ENCODE peak calls at places on chromosomes 6 and 20, in eight cellular contexts. One of them, this sample, is unnamed.

GRCh38 chr6:3037578-3038365 is 30.5 kb upstream of the RIPK1 start:
- DNase-seq in breast epithelium: no peak
- DNase-seq in K562: no peak
- DNase-seq in prostate gland: no peak
- DNase-seq in uterus: no peak
- DNase-seq in tibial nerve: no peak
- DNase-seq in A549: no peak
- DNase-seq in NB4: no peak
- DNase-seq in this sample: no peak

GRCh38 chr20:53734006-53734688 is 140.5 kb upstream of the ZNF217 start:
- DNase-seq in breast epithelium: no peak
- DNase-seq in K562: no peak
- DNase-seq in prostate gland: no peak
- DNase-seq in uterus: no peak
- DNase-seq in tibial nerve: no peak
- DNase-seq in A549: no peak
- DNase-seq in NB4: no peak
- DNase-seq in this sample: no peak

GRCh38 chr6:43924222-43924702 is 154.3 kb downstream of the VEGFA start:
- DNase-seq in breast epithelium: peak; percentile 33
- DNase-seq in K562: no peak
- DNase-seq in prostate gland: no peak
- DNase-seq in uterus: no peak
- DNase-seq in tibial nerve: no peak
- DNase-seq in A549: no peak
- DNase-seq in NB4: peak; percentile 96
- DNase-seq in this sample: peak; percentile 53

GRCh38 chr6:89411269-89412070 is 603 bp downstream of the RRAGD start:
- DNase-seq in breast epithelium: peak; percentile 52
- DNase-seq in K562: no peak
- DNase-seq in prostate gland: no peak
- DNase-seq in uterus: peak; percentile 25
- DNase-seq in tibial nerve: no peak
- DNase-seq in A549: no peak
- DNase-seq in NB4: peak; percentile 86
- DNase-seq in this sample: no peak

GRCh38 chr6:6631053-6631452 is 42.5 kb downstream of the LY86 start:
- DNase-seq in breast epithelium: no peak
- DNase-seq in K562: no peak
- DNase-seq in prostate gland: no peak
- DNase-seq in uterus: no peak
- DNase-seq in tibial nerve: no peak
- DNase-seq in A549: no peak
- DNase-seq in NB4: no peak
- DNase-seq in this sample: no peak

GRCh38 chr20:47790032-47790965 is 5.0 kb upstream of the SULF2 start:
- DNase-seq in breast epithelium: no peak
- DNase-seq in K562: no peak
- DNase-seq in prostate gland: no peak
- DNase-seq in uterus: peak; percentile 38
- DNase-seq in tibial nerve: no peak
- DNase-seq in A549: no peak
- DNase-seq in NB4: no peak
- DNase-seq in this sample: no peak

GRCh38 chr20:40768105-40768504 is 79.1 kb upstream of the MAFB start:
- DNase-seq in breast epithelium: no peak
- DNase-seq in K562: no peak
- DNase-seq in prostate gland: no peak
- DNase-seq in uterus: no peak
- DNase-seq in tibial nerve: no peak
- DNase-seq in A549: no peak
- DNase-seq in NB4: no peak
- DNase-seq in this sample: no peak

GRCh38 chr6:108222064-108222463 is 38.8 kb downstream of the SNX3 start:
- DNase-seq in breast epithelium: no peak
- DNase-seq in K562: no peak
- DNase-seq in prostate gland: no peak
- DNase-seq in uterus: no peak
- DNase-seq in tibial nerve: no peak
- DNase-seq in A549: no peak
- DNase-seq in NB4: no peak
- DNase-seq in this sample: no peak

GRCh38 chr6:29967379-29968010 is 25.2 kb downstream of the HLA-A start:
- DNase-seq in breast epithelium: no peak
- DNase-seq in K562: peak; percentile 96
- DNase-seq in prostate gland: no peak
- DNase-seq in uterus: no peak
- DNase-seq in tibial nerve: no peak
- DNase-seq in A549: no peak
- DNase-seq in NB4: peak; percentile 23
- DNase-seq in this sample: no peak

GRCh38 chr6:29968130-29968529 is 25.8 kb downstream of the HLA-A start:
- DNase-seq in breast epithelium: no peak
- DNase-seq in K562: no peak
- DNase-seq in prostate gland: no peak
- DNase-seq in uterus: no peak
- DNase-seq in tibial nerve: no peak
- DNase-seq in A549: no peak
- DNase-seq in NB4: no peak
- DNase-seq in this sample: peak; percentile 15

GRCh38 chr6:29964553-29964903 is 22.2 kb downstream of the HLA-A start:
- DNase-seq in breast epithelium: no peak
- DNase-seq in K562: no peak
- DNase-seq in prostate gland: no peak
- DNase-seq in uterus: no peak
- DNase-seq in tibial nerve: no peak
- DNase-seq in A549: no peak
- DNase-seq in NB4: no peak
- DNase-seq in this sample: no peak

GRCh38 chr6:29965873-29966601 is 23.7 kb downstream of the HLA-A start:
- DNase-seq in breast epithelium: peak; percentile 67
- DNase-seq in K562: peak; percentile 82
- DNase-seq in prostate gland: peak; percentile 57
- DNase-seq in uterus: peak; percentile 75
- DNase-seq in tibial nerve: peak; percentile 74
- DNase-seq in A549: peak; percentile 31
- DNase-seq in NB4: peak; percentile 97
- DNase-seq in this sample: peak; percentile 65

DNA sequence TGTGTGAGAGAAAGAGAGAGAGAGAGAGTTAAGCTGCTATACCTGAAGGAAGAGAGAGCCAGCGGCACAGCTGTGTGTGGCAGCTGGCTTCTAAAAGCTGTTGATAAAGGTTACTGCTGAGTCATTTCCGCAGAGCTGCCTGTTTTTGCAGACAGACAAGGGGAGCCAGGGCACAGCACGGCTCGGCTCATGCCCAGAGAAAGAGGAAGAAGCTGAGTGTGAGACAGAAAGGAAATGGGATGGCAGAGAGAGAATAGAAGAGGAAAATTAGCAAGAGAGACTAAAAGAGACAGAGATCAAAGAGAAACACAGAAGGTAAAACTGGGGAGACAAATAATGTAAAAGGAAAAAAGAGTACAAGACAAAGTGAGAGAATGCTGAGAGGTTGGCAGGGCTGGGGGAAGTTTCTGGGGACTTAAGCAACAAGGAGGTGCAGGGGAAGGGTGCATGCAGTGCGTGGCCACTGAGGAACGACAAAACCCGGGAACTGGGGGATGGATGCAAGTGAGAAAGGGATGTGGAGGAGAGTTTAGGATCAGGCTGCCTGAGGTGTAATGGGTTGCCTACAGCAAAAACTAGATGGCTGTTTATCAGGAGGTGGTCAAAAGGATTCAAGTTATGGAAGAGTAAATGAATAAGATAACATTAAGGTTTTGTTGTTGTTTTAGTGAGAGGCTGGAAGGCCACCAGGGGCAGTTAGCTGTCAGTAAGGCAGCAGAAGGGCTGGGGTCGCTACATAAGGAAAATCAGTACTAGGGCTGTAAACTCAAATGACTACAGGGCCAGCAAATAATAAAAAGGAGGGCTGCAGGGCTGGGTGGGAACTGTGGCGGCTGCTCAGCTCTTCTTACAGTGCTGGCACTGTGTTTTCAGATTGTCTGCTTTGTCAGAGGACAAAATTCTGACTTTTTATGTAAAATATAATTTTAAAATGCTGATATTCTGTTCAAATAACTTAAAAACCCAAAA is 22.9 kb downstream of the HLA-A start:
- DNase-seq in breast epithelium: no peak
- DNase-seq in K562: peak; percentile 98
- DNase-seq in prostate gland: peak; percentile 83
- DNase-seq in uterus: peak; percentile 50
- DNase-seq in tibial nerve: peak; percentile 61
- DNase-seq in A549: peak; percentile 46
- DNase-seq in NB4: peak; percentile 98
- DNase-seq in this sample: peak; percentile 61
- TF ChIP-seq POLR2A in breast epithelium: no peak
- TF ChIP-seq POLR2A in K562: peak; percentile 97
- TF ChIP-seq POLR2A in prostate gland: peak; percentile 42
- TF ChIP-seq POLR2A in uterus: no peak
- TF ChIP-seq POLR2A in tibial nerve: no peak
- TF ChIP-seq POLR2A in A549: peak; percentile 23
- TF ChIP-seq POLR2A in NB4: no peak
- TF ChIP-seq POLR2A in this sample: no peak

DNA sequence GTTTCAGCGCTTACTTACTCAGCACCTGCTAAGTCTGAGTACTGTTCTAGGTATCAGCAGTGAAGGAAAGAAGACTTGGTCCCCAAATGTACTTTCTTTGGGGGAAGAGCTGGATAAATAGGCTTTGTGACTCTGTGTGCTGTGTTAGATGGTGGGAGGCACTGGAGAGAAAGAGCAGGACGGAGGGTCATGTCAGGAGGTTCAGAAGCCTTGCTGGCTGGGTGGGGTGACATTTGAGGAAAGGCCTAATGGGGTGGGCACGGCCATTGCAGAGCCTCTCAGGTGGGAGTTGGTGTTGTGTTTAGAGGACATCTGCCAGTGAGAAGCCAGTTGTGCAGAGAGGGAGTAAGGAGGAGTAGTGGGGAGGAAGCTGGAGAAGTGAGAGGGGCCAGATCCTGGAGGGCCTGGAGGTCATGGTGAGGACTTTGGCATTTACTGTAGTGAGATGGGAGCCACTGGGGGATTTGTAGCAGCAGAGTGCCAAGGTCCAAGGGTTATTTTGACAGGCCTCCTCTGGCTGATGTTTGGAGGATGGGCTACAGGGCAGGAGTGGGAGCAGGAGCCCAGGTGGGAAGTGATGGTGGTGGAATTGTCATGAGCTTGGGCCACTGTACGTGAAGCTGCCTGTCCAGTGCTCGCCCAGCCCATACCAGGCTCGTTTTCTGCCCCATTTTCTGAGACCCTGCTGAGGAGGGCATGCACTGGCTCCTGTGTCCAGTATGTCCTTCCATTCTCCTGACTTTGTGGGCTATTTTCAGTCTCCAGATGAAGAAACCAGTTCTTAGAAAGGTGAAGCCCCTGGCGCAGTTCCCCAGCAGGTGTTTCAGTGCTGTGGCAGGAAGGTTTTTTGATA is 886 bp downstream of the SDCBP2 start:
- DNase-seq in breast epithelium: no peak
- DNase-seq in K562: no peak
- DNase-seq in prostate gland: no peak
- DNase-seq in uterus: no peak
- DNase-seq in tibial nerve: no peak
- DNase-seq in A549: no peak
- DNase-seq in NB4: no peak
- DNase-seq in this sample: no peak
- TF ChIP-seq POLR2A in breast epithelium: no peak
- TF ChIP-seq POLR2A in K562: no peak
- TF ChIP-seq POLR2A in prostate gland: no peak
- TF ChIP-seq POLR2A in uterus: no peak
- TF ChIP-seq POLR2A in tibial nerve: no peak
- TF ChIP-seq POLR2A in A549: no peak
- TF ChIP-seq POLR2A in NB4: no peak
- TF ChIP-seq POLR2A in this sample: no peak

GRCh38 chr20:546353-546752 is 2.8 kb upstream of the CSNK2A1 start:
- DNase-seq in breast epithelium: no peak
- DNase-seq in K562: no peak
- DNase-seq in prostate gland: no peak
- DNase-seq in uterus: no peak
- DNase-seq in tibial nerve: no peak
- DNase-seq in A549: no peak
- DNase-seq in NB4: no peak
- DNase-seq in this sample: no peak

GRCh38 chr20:542777-543368 is 717 bp downstream of the CSNK2A1 start:
- DNase-seq in breast epithelium: no peak
- DNase-seq in K562: peak; percentile 48
- DNase-seq in prostate gland: no peak
- DNase-seq in uterus: peak; percentile 26
- DNase-seq in tibial nerve: no peak
- DNase-seq in A549: peak; percentile 63
- DNase-seq in NB4: peak; percentile 58
- DNase-seq in this sample: peak; percentile 16

GRCh38 chr20:544153-544725 is 649 bp upstream of the CSNK2A1 start:
- DNase-seq in breast epithelium: no peak
- DNase-seq in K562: peak; percentile 27
- DNase-seq in prostate gland: no peak
- DNase-seq in uterus: no peak
- DNase-seq in tibial nerve: no peak
- DNase-seq in A549: no peak
- DNase-seq in NB4: no peak
- DNase-seq in this sample: no peak

GRCh38 chr20:540391-541201 is 3.0 kb downstream of the CSNK2A1 start:
- DNase-seq in breast epithelium: no peak
- DNase-seq in K562: no peak
- DNase-seq in prostate gland: no peak
- DNase-seq in uterus: no peak
- DNase-seq in tibial nerve: no peak
- DNase-seq in A549: no peak
- DNase-seq in NB4: peak; percentile 32
- DNase-seq in this sample: no peak

DNA sequence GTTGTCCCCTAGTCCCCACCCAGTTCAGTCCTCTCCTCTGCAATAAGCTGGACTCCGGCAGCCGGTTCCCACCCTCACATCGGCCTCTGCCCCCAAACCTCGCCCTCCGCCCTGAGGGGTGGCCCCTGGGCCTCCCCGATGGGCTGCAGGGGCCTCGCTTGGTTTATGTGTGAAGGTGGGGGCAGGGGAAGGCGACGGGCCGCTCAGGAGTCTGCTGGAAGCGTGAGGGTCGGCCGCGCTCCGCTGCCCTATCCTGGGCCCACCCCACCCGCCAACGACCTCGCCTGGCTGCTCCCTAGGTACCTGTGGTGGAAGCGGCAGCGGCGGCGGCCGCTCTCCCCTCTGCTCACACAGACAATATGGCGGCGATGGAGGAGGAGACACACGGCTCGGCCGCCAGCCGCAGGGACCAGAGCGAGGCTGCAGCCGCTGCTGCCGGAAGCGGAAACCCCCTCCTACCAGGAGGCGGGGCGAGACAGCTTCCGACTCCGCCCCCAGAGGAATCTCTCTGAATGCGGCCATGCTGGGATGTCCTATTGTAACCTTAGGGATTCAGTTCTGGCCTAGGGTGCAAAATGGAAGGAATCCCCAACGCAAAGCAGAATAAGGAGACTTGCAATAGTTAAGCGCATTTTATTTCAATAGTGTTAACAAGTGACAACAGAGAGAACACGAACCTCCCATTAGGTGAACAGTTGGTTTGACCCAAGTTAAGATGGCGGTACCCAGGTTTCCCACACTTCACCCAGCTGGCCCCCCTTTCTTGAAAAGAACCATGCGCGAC is at the start of gene CSNK2A1:
- DNase-seq in breast epithelium: peak; percentile 92
- DNase-seq in K562: peak; percentile 94
- DNase-seq in prostate gland: peak; percentile 92
- DNase-seq in uterus: peak; percentile 97
- DNase-seq in tibial nerve: peak; percentile 92
- DNase-seq in A549: peak; percentile 97
- DNase-seq in NB4: peak; percentile 97
- DNase-seq in this sample: peak; percentile 80
- TF ChIP-seq POLR2A in breast epithelium: peak; percentile 54
- TF ChIP-seq POLR2A in K562: peak; percentile 91
- TF ChIP-seq POLR2A in prostate gland: peak; percentile 94
- TF ChIP-seq POLR2A in uterus: peak; percentile 80
- TF ChIP-seq POLR2A in tibial nerve: peak; percentile 82
- TF ChIP-seq POLR2A in A549: peak; percentile 94
- TF ChIP-seq POLR2A in NB4: peak; percentile 94
- TF ChIP-seq POLR2A in this sample: peak; percentile 86

GRCh38 chr20:62501801-62502495 is 26.2 kb upstream of the GATA5 start:
- DNase-seq in breast epithelium: no peak
- DNase-seq in K562: peak; percentile 37
- DNase-seq in prostate gland: no peak
- DNase-seq in uterus: no peak
- DNase-seq in tibial nerve: no peak
- DNase-seq in A549: no peak
- DNase-seq in NB4: peak; percentile 72
- DNase-seq in this sample: peak; percentile 62
- TF ChIP-seq POLR2A in breast epithelium: no peak
- TF ChIP-seq POLR2A in K562: no peak
- TF ChIP-seq POLR2A in prostate gland: no peak
- TF ChIP-seq POLR2A in uterus: no peak
- TF ChIP-seq POLR2A in tibial nerve: no peak
- TF ChIP-seq POLR2A in A549: no peak
- TF ChIP-seq POLR2A in NB4: no peak
- TF ChIP-seq POLR2A in this sample: no peak

This sample was measured in H54.